ENCODE peak calls at places on chromosomes 1 and 21, in nine cellular contexts. One of them, this sample, is unnamed.
A peak's percentile ranks its signal among the peaks of the same experiment; 100 is the strongest.

GRCh38 chr1:195150768-195151167 is 1457.5 kb downstream of the KCNT2 start:
- DNase-seq in T-cell: no peak
- DNase-seq in GM13977: no peak
- DNase-seq in ascending aorta: no peak
- DNase-seq in psoas muscle: no peak
- DNase-seq in hippocampal formation: no peak
- DNase-seq in amygdala: no peak
- DNase-seq in lower lobe of right lung: no peak
- DNase-seq in GM12865: no peak
- DNase-seq in this sample: no peak

GRCh38 chr1:47934243-47934805 is 62.9 kb downstream of the TRABD2B start:
- DNase-seq in hippocampal formation: no peak
- DNase-seq in lower lobe of right lung: no peak
- DNase-seq in GM13977: no peak
- DNase-seq in GM12865: no peak
- DNase-seq in T-cell: no peak
- DNase-seq in amygdala: no peak
- DNase-seq in psoas muscle: peak; percentile 87
- DNase-seq in ascending aorta: peak; percentile 80
- DNase-seq in this sample: peak; percentile 83

GRCh38 chr1:85606414-85606800 is 25.8 kb downstream of the CCN1 start:
- DNase-seq in GM13977: no peak
- DNase-seq in ascending aorta: no peak
- DNase-seq in amygdala: no peak
- DNase-seq in hippocampal formation: no peak
- DNase-seq in lower lobe of right lung: no peak
- DNase-seq in psoas muscle: no peak
- DNase-seq in GM12865: no peak
- DNase-seq in T-cell: no peak
- DNase-seq in this sample: no peak

GRCh38 chr21:46621457-46622182 is 13.9 kb upstream of the PRMT2 start:
- DNase-seq in GM13977: no peak
- DNase-seq in amygdala: peak; percentile 37
- DNase-seq in psoas muscle: no peak
- DNase-seq in T-cell: no peak
- DNase-seq in ascending aorta: no peak
- DNase-seq in GM12865: no peak
- DNase-seq in hippocampal formation: peak; percentile 93
- DNase-seq in lower lobe of right lung: no peak
- DNase-seq in this sample: peak; percentile 73

GRCh38 chr1:94327001-94327685 is 89.8 kb upstream of the ARHGAP29 start:
- DNase-seq in lower lobe of right lung: peak; percentile 52
- DNase-seq in ascending aorta: no peak
- DNase-seq in GM13977: no peak
- DNase-seq in T-cell: no peak
- DNase-seq in GM12865: no peak
- DNase-seq in amygdala: peak; percentile 19
- DNase-seq in hippocampal formation: no peak
- DNase-seq in psoas muscle: peak; percentile 73
- DNase-seq in this sample: peak; percentile 75

GRCh38 chr1:1881727-1882126 is 9.2 kb downstream of the GNB1 start:
- DNase-seq in hippocampal formation: no peak
- DNase-seq in lower lobe of right lung: no peak
- DNase-seq in T-cell: no peak
- DNase-seq in psoas muscle: peak; percentile 18
- DNase-seq in amygdala: no peak
- DNase-seq in GM13977: no peak
- DNase-seq in GM12865: no peak
- DNase-seq in ascending aorta: no peak
- DNase-seq in this sample: no peak

GRCh38 chr1:13823126-13823880 is 123.3 kb downstream of the PRDM2 start:
- DNase-seq in ascending aorta: peak; percentile 31
- DNase-seq in lower lobe of right lung: no peak
- DNase-seq in psoas muscle: no peak
- DNase-seq in GM13977: no peak
- DNase-seq in GM12865: no peak
- DNase-seq in amygdala: no peak
- DNase-seq in T-cell: no peak
- DNase-seq in hippocampal formation: no peak
- DNase-seq in this sample: no peak

GRCh38 chr1:205992218-205992882 is 10.8 kb downstream of the RAB7B start:
- DNase-seq in psoas muscle: no peak
- DNase-seq in amygdala: no peak
- DNase-seq in T-cell: no peak
- DNase-seq in lower lobe of right lung: no peak
- DNase-seq in hippocampal formation: no peak
- DNase-seq in GM13977: no peak
- DNase-seq in ascending aorta: peak; percentile 27
- DNase-seq in GM12865: no peak
- DNase-seq in this sample: no peak

GRCh38 chr1:162285149-162285561 is 91.5 kb downstream of the SPATA46 start:
- DNase-seq in T-cell: no peak
- DNase-seq in GM13977: no peak
- DNase-seq in hippocampal formation: no peak
- DNase-seq in psoas muscle: no peak
- DNase-seq in amygdala: no peak
- DNase-seq in lower lobe of right lung: peak; percentile 74
- DNase-seq in ascending aorta: no peak
- DNase-seq in GM12865: no peak
- DNase-seq in this sample: no peak

GRCh38 chr1:177181280-177181630 is 10.5 kb downstream of the BRINP2 start:
- DNase-seq in GM12865: no peak
- DNase-seq in ascending aorta: no peak
- DNase-seq in psoas muscle: peak; percentile 48
- DNase-seq in T-cell: no peak
- DNase-seq in GM13977: no peak
- DNase-seq in amygdala: no peak
- DNase-seq in hippocampal formation: no peak
- DNase-seq in lower lobe of right lung: no peak
- DNase-seq in this sample: no peak

GRCh38 chr21:34105947-34106541 is 32.7 kb downstream of the MRPS6 start:
- DNase-seq in lower lobe of right lung: no peak
- DNase-seq in GM13977: no peak
- DNase-seq in hippocampal formation: no peak
- DNase-seq in amygdala: no peak
- DNase-seq in ascending aorta: no peak
- DNase-seq in GM12865: no peak
- DNase-seq in T-cell: no peak
- DNase-seq in psoas muscle: no peak
- DNase-seq in this sample: no peak

GRCh38 chr1:210586785-210587184 is 258.1 kb downstream of the HHAT start:
- DNase-seq in psoas muscle: no peak
- DNase-seq in T-cell: no peak
- DNase-seq in GM13977: no peak
- DNase-seq in ascending aorta: no peak
- DNase-seq in GM12865: no peak
- DNase-seq in hippocampal formation: peak; percentile 69
- DNase-seq in lower lobe of right lung: no peak
- DNase-seq in amygdala: peak; percentile 33
- DNase-seq in this sample: no peak

GRCh38 chr1:2604156-2604853 is 17.7 kb downstream of the PRXL2B start:
- DNase-seq in hippocampal formation: no peak
- DNase-seq in GM13977: no peak
- DNase-seq in T-cell: no peak
- DNase-seq in GM12865: no peak
- DNase-seq in lower lobe of right lung: no peak
- DNase-seq in ascending aorta: peak; percentile 48
- DNase-seq in amygdala: no peak
- DNase-seq in psoas muscle: peak; percentile 36
- DNase-seq in this sample: no peak

GRCh38 chr1:19287436-19288185 is 959 bp downstream of the AKR7A3 start:
- DNase-seq in amygdala: no peak
- DNase-seq in T-cell: no peak
- DNase-seq in lower lobe of right lung: no peak
- DNase-seq in GM12865: no peak
- DNase-seq in GM13977: no peak
- DNase-seq in hippocampal formation: no peak
- DNase-seq in ascending aorta: no peak
- DNase-seq in psoas muscle: no peak
- DNase-seq in this sample: no peak

GRCh38 chr1:180424848-180425457 is 77.4 kb downstream of the ACBD6 start:
- DNase-seq in lower lobe of right lung: no peak
- DNase-seq in psoas muscle: no peak
- DNase-seq in ascending aorta: no peak
- DNase-seq in hippocampal formation: no peak
- DNase-seq in GM12865: no peak
- DNase-seq in amygdala: no peak
- DNase-seq in T-cell: no peak
- DNase-seq in GM13977: no peak
- DNase-seq in this sample: no peak

GRCh38 chr1:204084247-204084772 is 11.4 kb downstream of the SOX13 start:
- DNase-seq in lower lobe of right lung: peak; percentile 81
- DNase-seq in amygdala: peak; percentile 57
- DNase-seq in T-cell: no peak
- DNase-seq in GM13977: no peak
- DNase-seq in ascending aorta: no peak
- DNase-seq in psoas muscle: peak; percentile 83
- DNase-seq in GM12865: no peak
- DNase-seq in hippocampal formation: peak; percentile 18
- DNase-seq in this sample: no peak